ENCODE peak calls at places on chromosomes 6 and 20, in eight cellular contexts. E is ovary, Q is cardiac muscle cell, B is right cardiac atrium, M is aorta, Y is lower lobe of right lung, H is A549, O is neuronal stem cell. W is an unnamed sample.

GRCh38 chr6:89313006-89313405 is 2.1 kb downstream of the GABRR2 start:
- DNase-seq in E (no peak), Q (no peak), B (no peak), M (no peak), Y (no peak), H (no peak), O (no peak), W (no peak)

GRCh38 chr20:58682656-58683055 is 9.9 kb upstream of the NPEPL1 start:
- DNase-seq in E (no peak), Q (no peak), B (no peak), M (no peak), Y (no peak), H (no peak), O (no peak), W (no peak)

GRCh38 chr20:23021541-23021940 is 13.6 kb upstream of the SSTR4 start:
- DNase-seq in E (no peak), Q (no peak), B (no peak), M (no peak), Y (no peak), H (no peak), O (no peak), W (no peak)

GRCh38 chr6:63527658-63528514 is 44.4 kb upstream of the LOC128125822 start:
- DNase-seq in E (no peak), Q (no peak), B (no peak), M (no peak), Y (no peak), H (peak; percentile 97), O (no peak), W (peak; percentile 77)

GRCh38 chr20:43388267-43389081 is 69.2 kb upstream of the SRSF6 start:
- DNase-seq in E (no peak), Q (no peak), B (peak; percentile 90), M (peak; percentile 82), Y (peak; percentile 62), H (no peak), O (no peak), W (no peak)

GRCh38 chr6:112148103-112148502 is 60.7 kb downstream of the FAM229B start:
- DNase-seq in E (no peak), Q (no peak), B (no peak), M (no peak), Y (no peak), H (no peak), O (no peak), W (no peak)

GRCh38 chr6:12009904-12010634 is 2.0 kb upstream of the HIVEP1 start:
- DNase-seq in E (no peak), Q (no peak), B (no peak), M (no peak), Y (no peak), H (no peak), O (no peak), W (no peak)

GRCh38 chr6:62999796-63000195 is 211.5 kb upstream of the FKBP1C start:
- DNase-seq in E (no peak), Q (peak; percentile 11), B (no peak), M (no peak), Y (no peak), H (no peak), O (no peak), W (no peak)

GRCh38 chr6:163579111-163579879 is 164.8 kb downstream of the QKI start:
- DNase-seq in E (no peak), Q (peak; percentile 58), B (peak; percentile 56), M (no peak), Y (no peak), H (no peak), O (no peak), W (no peak)

GRCh38 chr6:106163966-106164877 is 78.1 kb downstream of the PRDM1 start:
- DNase-seq in E (no peak), Q (no peak), B (no peak), M (no peak), Y (no peak), H (no peak), O (no peak), W (no peak)

GRCh38 chr6:116313377-116313776 is 33.6 kb upstream of the TSPYL1 start:
- DNase-seq in E (no peak), Q (no peak), B (no peak), M (no peak), Y (no peak), H (no peak), O (no peak), W (no peak)

GRCh38 chr6:100881707-100882040 is 545 bp upstream of the ASCC3 start:
- DNase-seq in E (no peak), Q (peak; percentile 11), B (no peak), M (no peak), Y (no peak), H (no peak), O (no peak), W (no peak)

GRCh38 chr6:11209941-11210340 is 22.5 kb downstream of the NEDD9 start:
- DNase-seq in E (no peak), Q (no peak), B (no peak), M (no peak), Y (no peak), H (peak; percentile 73), O (no peak), W (no peak)

GRCh38 chr20:51760905-51761544 is 7.2 kb downstream of the ATP9A start:
- DNase-seq in E (no peak), Q (no peak), B (no peak), M (no peak), Y (no peak), H (peak; percentile 79), O (no peak), W (no peak)

GRCh38 chr20:6863355-6863754 is 95.9 kb downstream of the BMP2 start:
- DNase-seq in E (no peak), Q (no peak), B (no peak), M (no peak), Y (no peak), H (no peak), O (no peak), W (no peak)

GRCh38 chr6:88141641-88142298 is 24.4 kb downstream of the CNR1 start:
- DNase-seq in E (no peak), Q (no peak), B (no peak), M (no peak), Y (no peak), H (no peak), O (no peak), W (no peak)

GRCh38 chr6:32882879-32883250 is 28.9 kb downstream of the PSMB9 start:
- DNase-seq in E (no peak), Q (no peak), B (no peak), M (no peak), Y (no peak), H (no peak), O (no peak), W (no peak)

GRCh38 chr6:6766230-6766905 is 177.8 kb downstream of the LY86 start:
- DNase-seq in E (no peak), Q (no peak), B (no peak), M (no peak), Y (no peak), H (no peak), O (no peak), W (no peak)

GRCh38 chr6:150282806-150283205 is 86.0 kb upstream of the IYD start:
- DNase-seq in E (no peak), Q (no peak), B (no peak), M (no peak), Y (no peak), H (no peak), O (no peak), W (no peak)

GRCh38 chr20:17794400-17794799 is 94.6 kb downstream of the BANF2 start:
- DNase-seq in E (no peak), Q (no peak), B (no peak), M (no peak), Y (no peak), H (no peak), O (no peak), W (peak; percentile 21)

GRCh38 chr6:147282566-147282959 is 78.3 kb downstream of the STXBP5 start:
- DNase-seq in E (no peak), Q (no peak), B (no peak), M (no peak), Y (no peak), H (no peak), O (no peak), W (no peak)

GRCh38 chr6:131766631-131767030 is 41.2 kb upstream of the ENPP1 start:
- DNase-seq in E (no peak), Q (no peak), B (no peak), M (no peak), Y (no peak), H (no peak), O (no peak), W (no peak)
- H3K27ac ChIP-seq in E (no peak overlapping the region), Q (no peak overlapping the region), B (no peak overlapping the region), M (no peak overlapping the region), Y (no peak overlapping the region), H (no peak overlapping the region), O (no peak overlapping the region), W (no peak overlapping the region)

GRCh38 chr6:24893342-24893850 is 42.4 kb downstream of the RIPOR2 start:
- DNase-seq in E (no peak), Q (no peak), B (no peak), M (no peak), Y (no peak), H (no peak), O (no peak), W (no peak)

GRCh38 chr6:24887520-24887919 is 48.2 kb downstream of the RIPOR2 start:
- DNase-seq in E (no peak), Q (peak; percentile 8), B (no peak), M (no peak), Y (no peak), H (no peak), O (no peak), W (no peak)

GRCh38 chr6:24891004-24891403 is 44.8 kb downstream of the RIPOR2 start:
- DNase-seq in E (no peak), Q (peak; percentile 16), B (no peak), M (no peak), Y (no peak), H (no peak), O (no peak), W (no peak)

GRCh38 chr6:24888967-24889366 is 46.8 kb downstream of the RIPOR2 start:
- DNase-seq in E (no peak), Q (no peak), B (no peak), M (no peak), Y (no peak), H (no peak), O (no peak), W (no peak)

GRCh38 chr6:24890471-24890870 is 45.3 kb downstream of the RIPOR2 start:
- DNase-seq in E (no peak), Q (no peak), B (no peak), M (no peak), Y (no peak), H (no peak), O (no peak), W (no peak)
- H3K27ac ChIP-seq in E (no peak overlapping the region), Q (no peak overlapping the region), B (no peak overlapping the region), M (no peak overlapping the region), Y (no peak overlapping the region), H (no peak overlapping the region), O (no peak overlapping the region), W (no peak overlapping the region)

DNA sequence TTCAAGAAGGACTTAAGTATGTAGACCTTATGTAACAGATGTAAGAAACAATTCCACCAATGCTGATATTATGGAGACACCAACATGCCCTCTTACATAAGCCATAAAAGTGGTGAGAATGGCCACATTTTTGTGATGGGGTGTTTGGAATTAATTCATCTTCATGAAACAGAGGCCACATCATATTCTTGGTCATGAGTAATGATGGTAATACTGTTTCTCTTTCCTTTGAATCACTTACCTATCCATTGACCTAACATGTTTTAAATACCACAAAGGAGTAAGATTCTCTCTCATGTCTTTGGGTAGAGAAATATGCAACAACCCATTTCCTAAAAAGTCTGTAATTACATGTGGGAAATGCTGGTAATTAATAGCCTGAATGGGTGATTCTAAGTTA is 545.4 kb upstream of the FLRT3 start:
- DNase-seq in E (no peak), Q (no peak), B (no peak), M (no peak), Y (no peak), H (no peak), O (no peak), W (no peak)
- H3K27ac ChIP-seq in E (no peak overlapping the region), Q (no peak overlapping the region), B (no peak overlapping the region), M (no peak overlapping the region), Y (no peak overlapping the region), H (no peak overlapping the region), O (no peak overlapping the region), W (no peak overlapping the region)

GRCh38 chr6:3732345-3733141 is 19.0 kb downstream of the PXDC1 start:
- DNase-seq in E (peak; percentile 76), Q (peak; percentile 86), B (peak; percentile 87), M (peak; percentile 88), Y (peak; percentile 82), H (peak; percentile 62), O (peak; percentile 66), W (peak; percentile 79)
- H3K27ac ChIP-seq in E (no peak overlapping the region), Q (no peak overlapping the region), B (no peak overlapping the region), M (peak overlapping the region; percentile 34), Y (no peak overlapping the region), H (no peak overlapping the region), O (no peak overlapping the region), W (peak overlapping the region; percentile 20)

W was measured in prostate gland.